ENCODE peak calls at places on chromosomes 5 and 9, in five cellular contexts. F, B, Z, C and U are unnamed samples.

GRCh38 chr5:1101991-1102713 is 9.7 kb downstream of the SLC12A7 start:
- DNase-seq in F (no peak), B (no peak), Z (no peak), C (no peak), U (no peak)

GRCh38 chr9:91307279-91307678 is 54.4 kb downstream of the AUH start:
- DNase-seq in F (no peak), B (no peak), Z (no peak), C (no peak), U (no peak)

GRCh38 chr9:96524045-96524444 is 74.1 kb downstream of the HABP4 start:
- DNase-seq in F (no peak), B (no peak), Z (no peak), C (no peak), U (peak; percentile 9)

GRCh38 chr9:4177970-4178758 is 121.7 kb downstream of the GLIS3 start:
- DNase-seq in F (no peak), B (peak; percentile 38), Z (no peak), C (peak; percentile 21), U (no peak)

GRCh38 chr5:76492819-76493189 is 89.7 kb downstream of the IQGAP2 start:
- DNase-seq in F (no peak), B (no peak), Z (no peak), C (no peak), U (no peak)

GRCh38 chr9:101587644-101588043 is 7.1 kb downstream of the PPP3R2 start:
- DNase-seq in F (peak; percentile 3), B (no peak), Z (no peak), C (no peak), U (no peak)

GRCh38 chr5:158838788-158839187 is 260.9 kb downstream of the EBF1 start:
- DNase-seq in F (no peak), B (no peak), Z (no peak), C (no peak), U (no peak)

GRCh38 chr9:87375397-87376073 is 122.1 kb upstream of the DAPK1 start:
- DNase-seq in F (peak; percentile 70), B (no peak), Z (no peak), C (peak; percentile 66), U (peak; percentile 89)

GRCh38 chr5:134026521-134027202 is 21.9 kb upstream of the VDAC1 start:
- DNase-seq in F (peak; percentile 74), B (peak; percentile 73), Z (peak; percentile 51), C (peak; percentile 94), U (peak; percentile 27)

GRCh38 chr5:172707285-172708182 is 63.5 kb downstream of the DUSP1 start:
- DNase-seq in F (peak; percentile 66), B (peak; percentile 77), Z (no peak), C (peak; percentile 66), U (peak; percentile 83)

GRCh38 chr5:159104058-159104651 is 4.4 kb upstream of the EBF1 start:
- DNase-seq in F (no peak), B (peak; percentile 25), Z (no peak), C (peak; percentile 35), U (no peak)

GRCh38 chr5:10351199-10351881 is 2.2 kb upstream of the MARCHF6 start:
- DNase-seq in F (peak; percentile 90), B (peak; percentile 73), Z (no peak), C (no peak), U (no peak)

GRCh38 chr5:13503017-13503416 is 441.5 kb downstream of the DNAH5 start:
- DNase-seq in F (no peak), B (peak; percentile 42), Z (no peak), C (no peak), U (no peak)

GRCh38 chr5:125011419-125011818 is 265.0 kb upstream of the ZNF608 start:
- DNase-seq in F (no peak), B (peak; percentile 75), Z (no peak), C (no peak), U (no peak)

GRCh38 chr9:13163287-13163686 is 116.2 kb downstream of the MPDZ start:
- DNase-seq in F (no peak), B (no peak), Z (no peak), C (no peak), U (no peak)

GRCh38 chr9:128117613-128118471 is 9.7 kb downstream of the PTGES2 start:
- DNase-seq in F (peak; percentile 69), B (peak; percentile 89), Z (peak; percentile 98), C (peak; percentile 88), U (peak; percentile 96)

GRCh38 chr5:171647043-171647899 is 138.3 kb upstream of the SMIM23 start:
- DNase-seq in F (peak; percentile 88), B (peak; percentile 76), Z (no peak), C (peak; percentile 55), U (no peak)

GRCh38 chr9:134066923-134067851 is 639 bp downstream of the BRD3 start:
- DNase-seq in F (peak; percentile 36), B (no peak), Z (peak; percentile 42), C (peak; percentile 36), U (peak; percentile 62)

GRCh38 chr9:111783857-111784256 is 10.9 kb downstream of the SHOC1 start:
- DNase-seq in F (no peak), B (no peak), Z (no peak), C (no peak), U (no peak)

GRCh38 chr9:84277646-84278045 is 62.9 kb downstream of the SLC28A3 start:
- DNase-seq in F (peak; percentile 73), B (peak; percentile 80), Z (no peak), C (no peak), U (no peak)

GRCh38 chr9:68762570-68762969 is 57.5 kb downstream of the PIP5K1B start:
- DNase-seq in F (no peak), B (no peak), Z (no peak), C (no peak), U (no peak)

GRCh38 chr9:99056876-99057664 is 47.8 kb upstream of the TGFBR1 start:
- DNase-seq in F (peak; percentile 95), B (peak; percentile 64), Z (no peak), C (no peak), U (peak; percentile 23)

GRCh38 chr5:40834391-40834848 is 602 bp downstream of the RPL37 start:
- DNase-seq in F (peak; percentile 43), B (no peak), Z (peak; percentile 49), C (no peak), U (peak; percentile 63)

GRCh38 chr9:111037744-111038335 is 430 bp downstream of the LPAR1 start:
- DNase-seq in F (peak; percentile 44), B (peak; percentile 42), Z (no peak), C (no peak), U (peak; percentile 76)

GRCh38 chr9:132587484-132587858 is 5.1 kb downstream of the BARHL1 start:
- DNase-seq in F (no peak), B (no peak), Z (no peak), C (no peak), U (no peak)

GRCh38 chr9:12916037-12916436 is 141.2 kb downstream of the LURAP1L start:
- DNase-seq in F (peak; percentile 39), B (no peak), Z (no peak), C (no peak), U (peak; percentile 47)

GRCh38 chr5:141100243-141100805 is at the start of gene PCDHB3:
- DNase-seq in F (peak; percentile 6), B (no peak), Z (no peak), C (no peak), U (peak; percentile 52)

GRCh38 chr5:141105350-141105749 is 5.1 kb downstream of the PCDHB3 start:
- DNase-seq in F (no peak), B (no peak), Z (no peak), C (no peak), U (no peak)

GRCh38 chr5:141095263-141095641 is 837 bp downstream of the PCDHB2 start:
- DNase-seq in F (no peak), B (no peak), Z (no peak), C (no peak), U (no peak)

DNA sequence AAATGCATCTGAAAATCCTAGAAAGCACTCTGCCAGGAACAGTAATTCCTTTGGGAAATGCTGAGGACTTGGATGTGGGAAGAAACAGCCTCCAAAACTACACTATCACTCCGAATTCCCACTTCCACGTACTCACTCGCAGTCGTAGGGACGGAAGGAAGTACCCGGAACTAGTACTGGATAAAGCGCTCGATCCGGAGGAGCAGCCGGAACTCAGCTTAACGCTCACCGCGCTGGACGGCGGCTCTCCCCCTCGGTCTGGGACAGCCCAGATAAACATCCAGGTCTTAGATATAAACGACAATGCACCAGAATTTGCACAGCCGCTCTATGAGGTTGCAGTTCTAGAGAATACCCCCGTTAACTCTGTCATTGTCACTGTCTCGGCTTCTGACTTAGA is 786 bp downstream of the PCDHB3 start:
- DNase-seq in F (no peak), B (no peak), Z (no peak), C (no peak), U (no peak)
- H3K9me3 ChIP-seq in F (no peaks in the 10 kb centered on the region), B (peaks cover 4% of the 10 kb centered on the region), Z (no peaks in the 10 kb centered on the region), C (peaks cover 14% of the 10 kb centered on the region), U (peaks cover 16% of the 10 kb centered on the region)

GRCh38 chr9:76773051-76773450 is 8.8 kb downstream of the PCA3 start:
- DNase-seq in F (peak; percentile 65), B (no peak), Z (no peak), C (no peak), U (peak; percentile 73)
- H3K4me3 ChIP-seq in F (no peak overlapping the region), B (no peak overlapping the region), Z (no peak overlapping the region), C (no peak overlapping the region), U (no peak overlapping the region)

DNA sequence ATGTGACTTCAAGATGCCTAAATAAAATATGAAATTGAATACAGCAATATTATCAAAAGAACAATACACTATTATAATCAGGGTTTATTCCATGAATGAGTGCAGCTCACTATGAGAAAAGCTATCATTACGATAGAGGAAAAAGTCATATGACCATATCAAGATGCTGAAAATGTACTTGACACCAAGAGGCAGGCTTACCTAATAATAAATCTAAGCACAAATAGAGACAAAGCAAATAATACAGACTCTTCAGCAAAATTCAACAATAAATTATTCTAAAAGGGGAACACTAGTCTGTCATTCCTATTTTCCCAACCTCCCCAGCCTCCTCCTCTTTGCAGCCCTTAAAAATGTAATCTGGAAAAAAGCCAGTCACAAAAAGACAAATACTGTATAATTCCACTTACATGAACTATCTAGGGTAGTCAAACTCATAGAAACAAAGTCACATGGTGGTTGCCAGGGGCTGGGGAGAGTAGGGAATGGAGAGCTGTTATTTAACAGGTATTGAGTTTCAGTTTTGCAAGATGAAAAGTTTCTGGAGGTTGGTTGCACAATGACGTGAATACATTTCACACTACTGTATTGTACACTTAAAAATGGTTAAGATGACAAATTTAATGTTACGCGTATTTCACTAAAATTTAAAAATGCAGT is 148.4 kb downstream of the NFIB start:
- DNase-seq in F (no peak), B (no peak), Z (no peak), C (no peak), U (peak; percentile 45)
- H3K9me3 ChIP-seq in F (no peaks in the 10 kb centered on the region), B (no peaks in the 10 kb centered on the region), Z (no peaks in the 10 kb centered on the region), C (no peaks in the 10 kb centered on the region), U (no peaks in the 10 kb centered on the region)

GRCh38 chr5:79263290-79263689 is 27.4 kb downstream of the JMY start:
- DNase-seq in F (no peak), B (no peak), Z (no peak), C (no peak), U (no peak)

GRCh38 chr5:79259810-79260209 is 23.9 kb downstream of the JMY start:
- DNase-seq in F (no peak), B (no peak), Z (no peak), C (no peak), U (no peak)

GRCh38 chr5:79258801-79259200 is 22.9 kb downstream of the JMY start:
- DNase-seq in F (no peak), B (no peak), Z (no peak), C (no peak), U (no peak)

GRCh38 chr5:79259383-79259782 is 23.5 kb downstream of the JMY start:
- DNase-seq in F (no peak), B (no peak), Z (no peak), C (no peak), U (no peak)

DNA sequence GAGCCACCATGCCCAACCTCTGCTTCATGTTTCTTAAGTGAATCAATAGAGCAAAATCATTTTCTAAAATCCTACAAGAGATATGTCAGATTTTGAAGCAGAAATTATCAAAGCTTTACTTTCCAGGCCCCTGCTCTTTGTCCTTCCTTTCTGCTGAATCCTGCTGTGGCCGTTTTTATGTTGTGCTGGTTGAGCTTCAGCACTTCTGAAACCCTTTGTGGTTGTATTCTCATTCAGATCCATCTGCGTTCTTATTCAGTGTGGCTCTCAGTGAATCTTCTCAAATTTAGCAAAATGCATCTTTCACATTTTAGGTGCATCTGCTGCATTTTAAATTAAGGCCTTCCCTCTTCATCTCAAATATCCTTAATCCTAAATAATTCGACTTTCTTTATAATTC is 26.0 kb downstream of the JMY start:
- DNase-seq in F (no peak), B (no peak), Z (no peak), C (no peak), U (no peak)
- H3K4me3 ChIP-seq in F (no peak overlapping the region), B (no peak overlapping the region), Z (no peak overlapping the region), C (no peak overlapping the region), U (no peak overlapping the region)